ENCODE peak calls at places on chromosomes 2 and 18, in six cellular contexts. H is HCT116; L is BE2C; W is gastrocnemius medialis; T is fibroblast of lung; I is CD4-positive, alpha-beta T cell. N is an unnamed sample.

GRCh38 chr2:156332452-156333273 is at the start of gene NR4A2:
- DNase-seq in H (peak), L (peak), W (peak), T (peak), I (peak), N (peak)

GRCh38 chr2:128262315-128263253 is 56.1 kb downstream of the HS6ST1 start:
- DNase-seq in H (no peak), L (no peak), W (no peak), T (no peak), I (no peak), N (no peak)

GRCh38 chr2:237227190-237227988 is 141.7 kb downstream of the COPS8 start:
- DNase-seq in H (peak), L (no peak), W (no peak), T (peak), I (no peak), N (peak)

GRCh38 chr18:9008709-9009635 is 93.5 kb upstream of the NDUFV2 start:
- DNase-seq in H (no peak), L (peak), W (no peak), T (no peak), I (no peak), N (no peak)

GRCh38 chr2:190655113-190655512 is 6.2 kb downstream of the NAB1 start:
- DNase-seq in H (no peak), L (no peak), W (no peak), T (no peak), I (no peak), N (no peak)

GRCh38 chr18:48159816-48160215 is 229.4 kb upstream of the SMAD2 start:
- DNase-seq in H (no peak), L (no peak), W (no peak), T (no peak), I (no peak), N (no peak)

GRCh38 chr2:24083567-24084385 is 858 bp downstream of the TP53I3 start:
- DNase-seq in H (peak), L (peak), W (no peak), T (peak), I (no peak), N (peak)

GRCh38 chr2:177708660-177709328 is 316.2 kb downstream of the AGPS start:
- DNase-seq in H (no peak), L (peak), W (no peak), T (no peak), I (no peak), N (no peak)

GRCh38 chr2:39522518-39522877 is 85.4 kb upstream of the MAP4K3 start:
- DNase-seq in H (no peak), L (no peak), W (no peak), T (no peak), I (no peak), N (no peak)

GRCh38 chr2:215431778-215432758 is 3.8 kb downstream of the FN1 start:
- DNase-seq in H (no peak), L (no peak), W (no peak), T (no peak), I (no peak), N (no peak)

GRCh38 chr2:105644174-105644980 is 100.3 kb upstream of the NCK2 start:
- DNase-seq in H (no peak), L (no peak), W (no peak), T (peak), I (no peak), N (no peak)

GRCh38 chr2:39839261-39839848 is 60.3 kb upstream of the THUMPD2 start:
- DNase-seq in H (no peak), L (no peak), W (no peak), T (no peak), I (no peak), N (no peak)

GRCh38 chr2:197184959-197185586 is 125.5 kb downstream of the ANKRD44 start:
- DNase-seq in H (no peak), L (no peak), W (peak), T (peak), I (no peak), N (no peak)

GRCh38 chr2:112869258-112869842 is 32.8 kb upstream of the IL1B start:
- DNase-seq in H (peak), L (no peak), W (no peak), T (peak), I (no peak), N (peak)

GRCh38 chr18:6487968-6488367 is 73.3 kb upstream of the L3MBTL4 start:
- DNase-seq in H (no peak), L (no peak), W (no peak), T (no peak), I (no peak), N (no peak)

GRCh38 chr2:241105641-241106040 is 3.6 kb upstream of the MTERF4 start:
- DNase-seq in H (no peak), L (no peak), W (no peak), T (no peak), I (no peak), N (no peak)

GRCh38 chr2:135615404-135615803 is 84.1 kb downstream of the R3HDM1 start:
- DNase-seq in H (no peak), L (no peak), W (no peak), T (no peak), I (no peak), N (no peak)

GRCh38 chr2:230643576-230644291 is 68.9 kb upstream of the CAB39 start:
- DNase-seq in H (no peak), L (no peak), W (no peak), T (no peak), I (no peak), N (peak)

GRCh38 chr2:164134368-164134767 is 398.6 kb upstream of the FIGN start:
- DNase-seq in H (no peak), L (no peak), W (no peak), T (peak), I (no peak), N (no peak)

GRCh38 chr2:226798422-226799210 is 1.0 kb downstream of the IRS1 start:
- DNase-seq in H (no peak), L (peak), W (peak), T (peak), I (peak), N (peak)

GRCh38 chr2:194696690-194697089 is 960.3 kb upstream of the SLC39A10 start:
- DNase-seq in H (no peak), L (no peak), W (no peak), T (no peak), I (no peak), N (no peak)

GRCh38 chr18:53799134-53799533 is 425.3 kb downstream of the MBD2 start:
- DNase-seq in H (no peak), L (no peak), W (no peak), T (peak), I (no peak), N (no peak)

GRCh38 chr18:48445540-48445939 is 36.4 kb upstream of the ZBTB7C start:
- DNase-seq in H (peak), L (peak), W (peak), T (peak), I (peak), N (peak)

GRCh38 chr2:63587814-63588384 is 378 bp downstream of the WDPCP start:
- DNase-seq in H (no peak), L (no peak), W (no peak), T (no peak), I (no peak), N (no peak)

GRCh38 chr2:222364280-222364895 is 60.0 kb upstream of the SGPP2 start:
- DNase-seq in H (no peak), L (no peak), W (no peak), T (peak), I (no peak), N (no peak)

DNA sequence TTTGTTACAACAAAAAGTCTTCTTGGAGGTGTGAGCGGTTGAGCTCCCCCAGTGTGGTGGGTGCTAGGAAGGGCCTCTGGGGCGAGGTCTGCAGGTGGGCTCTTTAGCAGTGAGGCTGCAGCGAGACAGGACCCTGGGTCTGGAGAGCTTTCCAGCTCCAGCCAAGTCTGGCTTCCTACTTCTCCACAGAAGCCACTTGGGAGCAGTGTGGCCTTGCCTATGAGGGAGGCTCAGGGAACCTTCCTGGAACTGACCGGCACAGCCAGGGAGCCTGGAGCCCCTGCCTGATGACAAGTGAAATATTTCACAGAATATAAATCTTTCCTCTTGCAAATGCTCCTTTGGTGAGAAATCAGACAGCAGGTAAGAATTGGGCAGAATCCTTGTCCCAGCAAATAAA is 289.6 kb upstream of the SPRED2 start:
- DNase-seq in H (no peak), L (peak), W (peak), T (peak), I (no peak), N (no peak)
- TF ChIP-seq CTCF in H (peak), L (peak), W (no peak), T (peak), I (no peak), N (no peak)

GRCh38 chr2:30981519-30981918 is 156.7 kb downstream of the GALNT14 start:
- DNase-seq in H (no peak), L (no peak), W (no peak), T (no peak), I (no peak), N (no peak)

GRCh38 chr2:30978854-30979253 is 159.4 kb downstream of the GALNT14 start:
- DNase-seq in H (no peak), L (no peak), W (no peak), T (no peak), I (no peak), N (no peak)

GRCh38 chr2:30981101-30981500 is 157.1 kb downstream of the GALNT14 start:
- DNase-seq in H (no peak), L (no peak), W (no peak), T (no peak), I (no peak), N (no peak)

GRCh38 chr2:30978044-30978443 is 160.2 kb downstream of the GALNT14 start:
- DNase-seq in H (no peak), L (no peak), W (no peak), T (no peak), I (no peak), N (no peak)

DNA sequence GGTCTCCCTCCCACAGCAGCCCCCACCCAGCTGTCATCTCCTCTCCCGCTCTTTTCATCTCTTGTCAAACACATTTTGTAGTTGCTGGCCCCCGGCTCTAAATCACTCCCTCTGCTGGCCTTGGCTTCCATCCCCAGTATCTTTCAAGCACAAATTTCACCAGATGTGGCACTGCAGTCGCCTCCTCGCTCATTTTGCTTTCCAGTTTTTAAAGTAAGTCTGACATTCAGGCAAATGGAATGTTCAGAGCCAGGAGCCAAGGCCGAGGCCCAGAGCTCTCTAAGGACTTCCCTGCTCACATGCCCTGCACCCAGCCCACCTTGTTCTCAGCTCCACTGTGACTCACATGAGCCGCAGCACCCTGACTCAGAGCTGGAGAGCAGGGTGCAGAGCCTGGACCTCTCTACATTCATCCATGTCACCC is 158.4 kb downstream of the GALNT14 start:
- DNase-seq in H (peak), L (peak), W (peak), T (peak), I (no peak), N (no peak)
- TF ChIP-seq CTCF in H (peak), L (peak), W (no peak), T (peak), I (no peak), N (no peak)

GRCh38 chr18:37261246-37261927 is 304.2 kb downstream of the CELF4 start:
- DNase-seq in H (no peak), L (peak), W (no peak), T (no peak), I (no peak), N (no peak)
- TF ChIP-seq CTCF in H (no peak), L (no peak), W (no peak), T (no peak), I (no peak), N (no peak)

DNA sequence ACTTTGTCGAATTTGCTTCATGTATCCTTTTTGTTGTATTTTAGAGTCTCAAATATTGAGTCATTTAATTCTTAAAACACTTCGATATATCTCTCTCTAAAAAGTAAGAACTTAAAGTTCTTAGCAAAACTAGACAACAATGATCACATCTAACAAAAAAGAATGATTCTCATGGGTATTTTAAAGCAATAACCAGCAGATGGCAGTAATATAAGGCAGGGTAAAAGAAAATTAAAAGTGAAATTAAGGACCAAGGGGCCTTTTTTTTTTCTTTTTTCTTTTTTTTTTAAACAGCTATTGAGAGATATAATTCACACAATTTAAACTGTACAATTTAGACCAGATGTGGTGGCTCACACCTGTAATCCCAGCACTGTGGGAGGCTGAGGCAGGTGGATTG is 9.9 kb upstream of the AOX1 start:
- DNase-seq in H (no peak), L (no peak), W (no peak), T (no peak), I (no peak), N (no peak)
- TF ChIP-seq CTCF in H (peak), L (peak), W (no peak), T (no peak), I (peak), N (peak)

GRCh38 chr18:66564236-66564635 is 39.7 kb downstream of the CDH19 start:
- DNase-seq in H (no peak), L (no peak), W (no peak), T (peak), I (no peak), N (no peak)

GRCh38 chr18:66558773-66559172 is 45.1 kb downstream of the CDH19 start:
- DNase-seq in H (no peak), L (no peak), W (no peak), T (peak), I (no peak), N (no peak)

GRCh38 chr18:66557091-66557490 is 46.8 kb downstream of the CDH19 start:
- DNase-seq in H (no peak), L (no peak), W (no peak), T (no peak), I (no peak), N (no peak)

GRCh38 chr18:66562279-66562678 is 41.6 kb downstream of the CDH19 start:
- DNase-seq in H (no peak), L (no peak), W (no peak), T (no peak), I (no peak), N (no peak)

GRCh38 chr18:66560092-66560491 is 43.8 kb downstream of the CDH19 start:
- DNase-seq in H (no peak), L (peak), W (no peak), T (peak), I (no peak), N (peak)
- TF ChIP-seq CTCF in H (peak), L (peak), W (no peak), T (no peak), I (no peak), N (no peak)

GRCh38 chr2:72952961-72953360 is 35.6 kb downstream of the EMX1 start:
- DNase-seq in H (no peak), L (no peak), W (no peak), T (no peak), I (no peak), N (no peak)

GRCh38 chr2:72950558-72951255 is 33.4 kb downstream of the EMX1 start:
- DNase-seq in H (no peak), L (no peak), W (no peak), T (no peak), I (no peak), N (no peak)

GRCh38 chr2:72951303-72952095 is 34.2 kb downstream of the EMX1 start:
- DNase-seq in H (no peak), L (no peak), W (no peak), T (no peak), I (no peak), N (no peak)

GRCh38 chr2:72953528-72953927 is 36.2 kb downstream of the EMX1 start:
- DNase-seq in H (no peak), L (no peak), W (no peak), T (no peak), I (no peak), N (no peak)

GRCh38 chr2:72952110-72952823 is 34.9 kb downstream of the EMX1 start:
- DNase-seq in H (no peak), L (no peak), W (no peak), T (no peak), I (no peak), N (no peak)
- TF ChIP-seq CTCF in H (peak), L (no peak), W (no peak), T (no peak), I (no peak), N (no peak)

GRCh38 chr2:68248806-68249205 is 3.5 kb downstream of the PPP3R1 start:
- DNase-seq in H (no peak), L (no peak), W (no peak), T (no peak), I (no peak), N (no peak)
- TF ChIP-seq CTCF in H (no peak), L (no peak), W (no peak), T (no peak), I (no peak), N (no peak)

GRCh38 chr2:96760036-96760985 is at the start of gene CNNM4:
- DNase-seq in H (peak), L (peak), W (peak), T (peak), I (peak), N (peak)
- TF ChIP-seq CTCF in H (peak), L (no peak), W (no peak), T (no peak), I (no peak), N (no peak)

GRCh38 chr2:111101592-111101991 is 19.1 kb upstream of the BCL2L11 start:
- DNase-seq in H (no peak), L (no peak), W (no peak), T (no peak), I (no peak), N (peak)

GRCh38 chr2:111100087-111100764 is 20.5 kb upstream of the BCL2L11 start:
- DNase-seq in H (no peak), L (no peak), W (no peak), T (no peak), I (no peak), N (peak)

GRCh38 chr2:111102216-111102615 is 18.5 kb upstream of the BCL2L11 start:
- DNase-seq in H (no peak), L (no peak), W (no peak), T (no peak), I (no peak), N (no peak)

GRCh38 chr2:111099402-111099801 is 21.3 kb upstream of the BCL2L11 start:
- DNase-seq in H (no peak), L (no peak), W (no peak), T (no peak), I (no peak), N (no peak)

GRCh38 chr2:111100765-111101162 is 19.9 kb upstream of the BCL2L11 start:
- DNase-seq in H (no peak), L (no peak), W (no peak), T (no peak), I (no peak), N (peak)
- TF ChIP-seq CTCF in H (peak), L (no peak), W (no peak), T (no peak), I (no peak), N (no peak)